ENCODE peak calls at places on chromosomes 11 and 22, in eight cellular contexts. F is AG04450, Y is H9, W is left ventricle myocardium inferior, V is K562, U is adrenal gland, C is ovary, N is lower lobe of right lung. M is an unnamed sample.

GRCh38 chr22:24975125-24975640 is 22.7 kb downstream of the KIAA1671 start:
- DNase-seq in W (no peak), Y (no peak), N (no peak), V (no peak), F (no peak), C (no peak), U (no peak), M (no peak)

GRCh38 chr11:71247551-71248250 is 4.7 kb downstream of the SHANK2 start:
- DNase-seq in C (no peak), V (no peak), W (peak; percentile 53), Y (peak; percentile 74), U (no peak), N (no peak), F (no peak), M (no peak)

GRCh38 chr11:2663506-2663905 is 36.3 kb downstream of the KCNQ1OT1 start:
- DNase-seq in F (no peak), U (no peak), W (no peak), V (no peak), N (no peak), Y (no peak), C (no peak), M (no peak)

GRCh38 chr11:133966147-133966546 is 9.4 kb upstream of the IGSF9B start:
- DNase-seq in F (no peak), V (no peak), Y (no peak), C (no peak), W (no peak), U (no peak), N (no peak), M (no peak)

GRCh38 chr11:35056391-35057093 is 82.4 kb upstream of the CD44 start:
- DNase-seq in C (no peak), W (no peak), Y (no peak), U (no peak), N (no peak), V (no peak), F (no peak), M (no peak)

GRCh38 chr11:102361100-102362021 is 14.3 kb downstream of the BIRC2 start:
- DNase-seq in W (no peak), U (no peak), F (no peak), V (no peak), C (no peak), N (no peak), Y (no peak), M (no peak)

GRCh38 chr22:49052560-49052959 is 775.1 kb downstream of the BRD1 start:
- DNase-seq in W (no peak), U (no peak), V (no peak), C (no peak), N (no peak), F (no peak), Y (no peak), M (no peak)

GRCh38 chr11:128505449-128506058 is 81.8 kb downstream of the ETS1 start:
- DNase-seq in W (no peak), F (no peak), C (no peak), V (no peak), Y (no peak), N (no peak), U (no peak), M (no peak)

GRCh38 chr11:2267306-2267861 is 3.0 kb downstream of the ASCL2 start:
- DNase-seq in U (no peak), W (no peak), C (peak; percentile 8), F (no peak), V (peak; percentile 53), N (no peak), Y (no peak), M (no peak)

GRCh38 chr11:47552086-47552580 is 799 bp downstream of the CELF1 start:
- DNase-seq in W (peak; percentile 20), V (peak; percentile 24), Y (peak; percentile 51), C (no peak), N (no peak), F (no peak), U (peak; percentile 41), M (peak; percentile 48)

GRCh38 chr22:35195821-35196220 is 61.5 kb upstream of the HMGXB4 start:
- DNase-seq in U (no peak), C (no peak), W (no peak), Y (no peak), F (no peak), V (no peak), N (no peak), M (no peak)

GRCh38 chr11:4991066-4991465 is 3.6 kb upstream of the OR51L1 start:
- DNase-seq in U (no peak), V (peak; percentile 60), C (no peak), W (no peak), F (no peak), N (no peak), Y (no peak), M (no peak)

GRCh38 chr11:125463590-125464265 is 32.3 kb downstream of the FEZ1 start:
- DNase-seq in U (no peak), F (no peak), W (no peak), Y (no peak), C (no peak), N (no peak), V (no peak), M (peak; percentile 56)

GRCh38 chr11:135069884-135070283 is 657.8 kb upstream of the B3GAT1 start:
- DNase-seq in V (no peak), N (no peak), W (no peak), U (no peak), Y (no peak), C (no peak), F (no peak), M (peak; percentile 7)

GRCh38 chr11:102760355-102761035 is 19.9 kb downstream of the MMP10 start:
- DNase-seq in W (no peak), N (no peak), C (no peak), U (no peak), V (no peak), F (peak; percentile 88), Y (no peak), M (peak; percentile 7)

GRCh38 chr11:122210378-122210995 is 94.5 kb upstream of the BLID start:
- DNase-seq in U (no peak), F (no peak), W (no peak), C (no peak), Y (no peak), V (no peak), N (no peak), M (no peak)

GRCh38 chr11:123063396-123064267 is 1.7 kb upstream of the HSPA8 start:
- DNase-seq in Y (no peak), V (no peak), N (no peak), W (no peak), F (no peak), C (peak; percentile 45), U (peak; percentile 65), M (peak; percentile 49)

GRCh38 chr11:133149698-133150097 is 382.6 kb downstream of the OPCML start:
- DNase-seq in Y (no peak), U (no peak), V (no peak), F (no peak), N (no peak), W (no peak), C (no peak), M (no peak)

DNA sequence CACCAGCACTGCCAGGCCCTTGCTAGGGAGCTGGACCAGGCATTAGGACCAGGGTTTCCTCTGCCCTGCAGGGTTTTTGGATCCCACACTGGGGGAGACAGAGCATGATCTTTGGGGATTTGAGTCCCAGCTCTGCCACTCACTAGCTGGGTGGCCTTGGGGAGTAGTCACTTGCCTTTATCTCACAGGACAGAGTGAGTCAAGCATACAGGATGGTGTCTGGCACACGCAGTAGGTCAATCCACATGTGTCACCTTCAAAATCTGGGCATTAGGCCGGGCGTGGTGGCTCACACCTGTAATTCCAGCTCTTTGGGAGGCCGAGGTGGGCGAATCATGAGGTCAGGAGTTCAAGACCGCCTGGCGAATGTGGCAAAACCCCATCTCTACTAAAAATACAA is 2.7 kb downstream of the NEFH start:
- DNase-seq in F (no peak), N (no peak), C (no peak), V (no peak), U (peak; percentile 86), Y (no peak), W (no peak), M (no peak)
- H3K9me3 ChIP-seq in F (no peaks in the 10 kb centered on the region), N (no peaks in the 10 kb centered on the region), C (no peaks in the 10 kb centered on the region), V (no peaks in the 10 kb centered on the region), U (no peaks in the 10 kb centered on the region), Y (no peaks in the 10 kb centered on the region), W (no peaks in the 10 kb centered on the region), M (no peaks in the 10 kb centered on the region)

GRCh38 chr22:36846271-36846670 is 14.5 kb upstream of the NCF4 start:
- DNase-seq in V (peak; percentile 16), N (no peak), F (no peak), U (no peak), Y (no peak), C (no peak), W (no peak), M (no peak)
- H3K27me3 ChIP-seq in V (peaks cover 34% of the 10 kb centered on the region), N (peaks cover 47% of the 10 kb centered on the region), F (peaks cover 20% of the 10 kb centered on the region), U (no peaks in the 10 kb centered on the region), Y (no peaks in the 10 kb centered on the region), C (no peaks in the 10 kb centered on the region), W (peaks cover 98% of the 10 kb centered on the region), M (peaks cover 24% of the 10 kb centered on the region)

DNA sequence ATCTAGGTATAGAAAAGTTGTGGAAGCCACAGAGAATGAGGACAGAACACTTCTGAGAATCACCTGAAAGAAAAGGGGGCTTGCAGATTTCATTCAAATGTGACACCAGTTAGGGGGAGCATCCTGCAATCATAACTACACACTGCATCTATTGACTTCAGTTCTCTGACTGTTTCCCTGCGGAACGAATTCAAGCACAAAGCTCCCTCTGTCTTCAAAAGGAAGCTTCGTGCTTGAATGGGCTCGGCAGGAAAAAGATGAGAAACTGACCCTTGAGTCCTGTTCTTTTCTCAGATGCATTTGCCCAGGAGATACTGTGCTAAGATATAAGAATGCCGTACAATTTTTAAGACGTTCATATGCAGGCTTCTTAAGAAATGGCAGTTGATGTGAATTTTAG is 2000.4 kb upstream of the RAG2 start:
- DNase-seq in W (no peak), C (no peak), N (no peak), Y (no peak), U (no peak), F (no peak), V (no peak), M (no peak)
- H3K9me3 ChIP-seq in W (peaks cover 14% of the 10 kb centered on the region), C (no peaks in the 10 kb centered on the region), N (no peaks in the 10 kb centered on the region), Y (no peaks in the 10 kb centered on the region), U (peaks cover 3% of the 10 kb centered on the region), F (no peaks in the 10 kb centered on the region), V (no peaks in the 10 kb centered on the region), M (no peaks in the 10 kb centered on the region)

GRCh38 chr11:107018274-107018901 is at the start of gene GUCY1A2:
- DNase-seq in F (no peak), Y (peak; percentile 59), W (peak; percentile 27), C (peak; percentile 21), N (peak; percentile 42), V (no peak), U (peak; percentile 15), M (peak; percentile 43)
- H3K27me3 ChIP-seq in F (peaks cover 30% of the 10 kb centered on the region), Y (peaks cover 7% of the 10 kb centered on the region), W (peaks cover 79% of the 10 kb centered on the region), C (no peaks in the 10 kb centered on the region), N (peaks cover 37% of the 10 kb centered on the region), V (peaks cover 10% of the 10 kb centered on the region), U (no peaks in the 10 kb centered on the region), M (peaks cover 11% of the 10 kb centered on the region)

DNA sequence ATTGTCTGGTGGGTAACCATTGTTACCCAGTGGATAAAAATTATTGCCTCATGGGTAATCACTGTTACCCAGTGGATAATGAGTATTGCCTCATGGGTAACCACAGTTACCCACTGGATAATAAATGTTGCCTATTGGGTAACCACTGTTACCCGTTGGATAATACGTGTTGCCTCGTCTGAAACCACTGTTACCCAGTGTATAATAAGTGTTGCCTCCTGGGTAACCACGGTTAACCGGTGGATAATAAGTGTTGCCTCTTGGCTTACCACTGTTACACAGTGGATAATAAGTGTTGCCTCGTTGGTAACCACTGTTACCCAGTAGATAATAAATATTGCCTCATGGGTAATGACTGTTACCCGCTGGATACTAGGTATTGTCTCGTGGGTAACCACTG is 20.9 kb upstream of the NXPE4 start:
- DNase-seq in V (no peak), F (no peak), N (no peak), U (no peak), C (no peak), W (no peak), Y (no peak), M (no peak)
- H3K9me3 ChIP-seq in V (peaks cover 17% of the 10 kb centered on the region), F (no peaks in the 10 kb centered on the region), N (no peaks in the 10 kb centered on the region), U (no peaks in the 10 kb centered on the region), C (peaks cover 3% of the 10 kb centered on the region), W (peaks cover 16% of the 10 kb centered on the region), Y (peaks cover 34% of the 10 kb centered on the region), M (no peaks in the 10 kb centered on the region)